ENCODE peak calls at places on chromosomes 1 and 21, in nine cellular contexts. P, A, F, J, W, L, E, O and Y are unnamed samples.
A peak's percentile ranks its signal among the peaks of the same experiment; 100 is the strongest.

GRCh38 chr1:225899044-225899925 is 10.3 kb upstream of the LEFTY1 start:
- DNase-seq in P (no peak), A (no peak), F (no peak), J (no peak), W (no peak), L (no peak), E (no peak), O (no peak), Y (no peak)

GRCh38 chr1:42456754-42457089 is 379 bp downstream of the PPCS start:
- DNase-seq in P (no peak), A (peak; percentile 71), F (peak; percentile 80), J (peak; percentile 87), W (peak; percentile 55), L (peak; percentile 40), E (peak; percentile 37), O (no peak), Y (peak; percentile 65)

GRCh38 chr1:151838491-151839412 is 868 bp downstream of the C2CD4D start:
- DNase-seq in P (no peak), A (peak; percentile 39), F (no peak), J (no peak), W (no peak), L (no peak), E (no peak), O (peak; percentile 8), Y (peak; percentile 55)

GRCh38 chr1:156492591-156493080 is 7.9 kb downstream of the MEF2D start:
- DNase-seq in P (no peak), A (no peak), F (peak; percentile 27), J (no peak), W (no peak), L (no peak), E (no peak), O (no peak), Y (no peak)

GRCh38 chr1:113874017-113874879 is 2.7 kb upstream of the PTPN22 start:
- DNase-seq in P (no peak), A (peak; percentile 25), F (peak; percentile 27), J (no peak), W (no peak), L (no peak), E (no peak), O (no peak), Y (no peak)

GRCh38 chr1:93804412-93804811 is 74.6 kb downstream of the DNTTIP2 start:
- DNase-seq in P (no peak), A (no peak), F (peak; percentile 94), J (no peak), W (no peak), L (no peak), E (no peak), O (no peak), Y (no peak)

GRCh38 chr1:45864765-45865164 is 61.4 kb downstream of the MAST2 start:
- DNase-seq in P (no peak), A (no peak), F (peak; percentile 26), J (peak; percentile 15), W (no peak), L (no peak), E (no peak), O (no peak), Y (no peak)

GRCh38 chr1:11061652-11062365 is 2.0 kb upstream of the SRM start:
- DNase-seq in P (no peak), A (no peak), F (no peak), J (no peak), W (no peak), L (no peak), E (no peak), O (no peak), Y (no peak)

GRCh38 chr1:155970531-155971167 is 7.7 kb downstream of the ARHGEF2 start:
- DNase-seq in P (no peak), A (peak; percentile 45), F (peak; percentile 94), J (no peak), W (peak; percentile 16), L (no peak), E (no peak), O (no peak), Y (peak; percentile 79)

GRCh38 chr1:161185282-161185682 is 8.0 kb upstream of the B4GALT3 start:
- DNase-seq in P (no peak), A (peak; percentile 88), F (peak; percentile 61), J (no peak), W (peak; percentile 56), L (no peak), E (peak; percentile 61), O (no peak), Y (peak; percentile 66)

GRCh38 chr21:46639489-46640386 is 4.3 kb downstream of the PRMT2 start:
- DNase-seq in P (no peak), A (no peak), F (peak; percentile 64), J (peak; percentile 43), W (no peak), L (no peak), E (no peak), O (no peak), Y (no peak)

GRCh38 chr1:233114159-233114558 is 163.7 kb downstream of the NTPCR start:
- DNase-seq in P (no peak), A (no peak), F (peak; percentile 50), J (no peak), W (no peak), L (no peak), E (no peak), O (no peak), Y (no peak)

GRCh38 chr1:48923116-48923515 is 146.4 kb upstream of the BEND5 start:
- DNase-seq in P (no peak), A (no peak), F (no peak), J (no peak), W (no peak), L (no peak), E (no peak), O (no peak), Y (no peak)

GRCh38 chr21:21973806-21974205 is 975.6 kb downstream of the NCAM2 start:
- DNase-seq in P (no peak), A (no peak), F (no peak), J (no peak), W (no peak), L (no peak), E (no peak), O (peak; percentile 3), Y (no peak)

GRCh38 chr1:23936481-23937176 is 23.0 kb upstream of the PNRC2 start:
- DNase-seq in P (no peak), A (no peak), F (peak; percentile 36), J (no peak), W (no peak), L (no peak), E (no peak), O (peak; percentile 56), Y (no peak)

GRCh38 chr1:166692354-166692753 is 146.9 kb upstream of the POGK start:
- DNase-seq in P (no peak), A (no peak), F (no peak), J (no peak), W (no peak), L (no peak), E (no peak), O (no peak), Y (no peak)

GRCh38 chr1:31013187-31013864 is 52.2 kb downstream of the PUM1 start:
- DNase-seq in P (no peak), A (no peak), F (peak; percentile 20), J (peak; percentile 81), W (no peak), L (no peak), E (no peak), O (no peak), Y (no peak)

GRCh38 chr1:56780128-56780750 is 39.0 kb downstream of the FYB2 start:
- DNase-seq in P (no peak), A (no peak), F (no peak), J (no peak), W (no peak), L (no peak), E (no peak), O (no peak), Y (no peak)

GRCh38 chr1:58572691-58573090 is 4.4 kb downstream of the TACSTD2 start:
- DNase-seq in P (no peak), A (no peak), F (no peak), J (no peak), W (no peak), L (no peak), E (no peak), O (no peak), Y (no peak)

GRCh38 chr21:26966978-26967913 is at the start of gene ADAMTS5:
- DNase-seq in P (peak; percentile 60), A (no peak), F (peak; percentile 92), J (peak; percentile 78), W (no peak), L (no peak), E (no peak), O (peak; percentile 58), Y (no peak)

GRCh38 chr1:207935166-207935583 is 24.2 kb upstream of the CD34 start:
- DNase-seq in P (no peak), A (no peak), F (no peak), J (no peak), W (no peak), L (no peak), E (no peak), O (no peak), Y (no peak)

GRCh38 chr1:240776237-240776636 is 164.3 kb upstream of the GREM2 start:
- DNase-seq in P (no peak), A (no peak), F (no peak), J (no peak), W (no peak), L (no peak), E (no peak), O (no peak), Y (no peak)

GRCh38 chr1:17565551-17565971 is 26.1 kb downstream of the ARHGEF10L start:
- DNase-seq in P (no peak), A (no peak), F (no peak), J (peak; percentile 17), W (no peak), L (no peak), E (no peak), O (peak; percentile 22), Y (no peak)

GRCh38 chr1:216485042-216485441 is 61.8 kb upstream of the USH2A start:
- DNase-seq in P (no peak), A (no peak), F (no peak), J (no peak), W (no peak), L (no peak), E (no peak), O (no peak), Y (no peak)